ENCODE peak calls at places on chromosomes 11 and 22, in five cellular contexts. Y is A549, D is K562, J is HepG2, K is SK-N-SH. A is an unnamed sample.
A peak's percentile ranks its signal among the peaks of the same experiment; 100 is the strongest.

GRCh38 chr22:40203568-40203967 is 25.8 kb downstream of the TNRC6B start:
- DNase-seq in Y (no peak), D (no peak), J (no peak), K (no peak), A (no peak)

GRCh38 chr11:24298126-24298525 is 198.7 kb upstream of the LUZP2 start:
- DNase-seq in Y (no peak), D (no peak), J (no peak), K (no peak), A (no peak)

GRCh38 chr22:44661070-44661469 is 40.9 kb upstream of the PRR5 start:
- DNase-seq in Y (no peak), D (no peak), J (no peak), K (peak; percentile 2), A (no peak)

GRCh38 chr11:26766996-26767395 is 45.1 kb upstream of the SLC5A12 start:
- DNase-seq in Y (no peak), D (no peak), J (no peak), K (no peak), A (no peak)

GRCh38 chr11:18394928-18395734 is 768 bp downstream of the LDHA start:
- DNase-seq in Y (peak; percentile 17), D (peak; percentile 24), J (no peak), K (peak; percentile 30), A (peak; percentile 9)

GRCh38 chr11:126080206-126080941 is 17.7 kb upstream of the CDON start:
- DNase-seq in Y (peak; percentile 22), D (no peak), J (no peak), K (peak; percentile 72), A (no peak)

GRCh38 chr22:43188829-43189545 is 2.1 kb upstream of the TTLL12 start:
- DNase-seq in Y (no peak), D (no peak), J (peak; percentile 47), K (no peak), A (no peak)

GRCh38 chr11:32113200-32113599 is 22.3 kb downstream of the RCN1 start:
- DNase-seq in Y (no peak), D (no peak), J (no peak), K (no peak), A (no peak)

GRCh38 chr11:43984519-43985385 is 42.3 kb downstream of the C11orf96 start:
- DNase-seq in Y (peak; percentile 28), D (no peak), J (peak; percentile 80), K (no peak), A (no peak)

GRCh38 chr11:59176330-59176729 is 4.4 kb downstream of the DTX4 start:
- DNase-seq in Y (no peak), D (no peak), J (no peak), K (no peak), A (no peak)

GRCh38 chr11:46865340-46865739 is 19.3 kb upstream of the CKAP5 start:
- DNase-seq in Y (no peak), D (no peak), J (no peak), K (no peak), A (no peak)

GRCh38 chr11:107733518-107733917 is 21.7 kb upstream of the SLN start:
- DNase-seq in Y (no peak), D (no peak), J (no peak), K (no peak), A (no peak)

GRCh38 chr11:61090092-61090491 is 12.2 kb upstream of the CD5 start:
- DNase-seq in Y (no peak), D (no peak), J (no peak), K (no peak), A (no peak)

GRCh38 chr22:47123006-47123826 is 360.8 kb downstream of the TBC1D22A start:
- DNase-seq in Y (no peak), D (no peak), J (no peak), K (no peak), A (no peak)

GRCh38 chr11:79189604-79190003 is 251.2 kb downstream of the TENM4 start:
- DNase-seq in Y (no peak), D (no peak), J (no peak), K (no peak), A (no peak)

GRCh38 chr22:22058649-22059475 is 76.3 kb upstream of the TOP3B start:
- DNase-seq in Y (no peak), D (no peak), J (no peak), K (no peak), A (no peak)

GRCh38 chr22:22062306-22062793 is 79.8 kb upstream of the TOP3B start:
- DNase-seq in Y (no peak), D (no peak), J (no peak), K (no peak), A (no peak)

GRCh38 chr22:22061085-22062077 is 78.8 kb upstream of the TOP3B start:
- DNase-seq in Y (peak; percentile 6), D (no peak), J (peak; percentile 83), K (no peak), A (peak; percentile 95)

GRCh38 chr22:22059476-22060002 is 77.0 kb upstream of the TOP3B start:
- DNase-seq in Y (no peak), D (no peak), J (no peak), K (no peak), A (no peak)

DNA sequence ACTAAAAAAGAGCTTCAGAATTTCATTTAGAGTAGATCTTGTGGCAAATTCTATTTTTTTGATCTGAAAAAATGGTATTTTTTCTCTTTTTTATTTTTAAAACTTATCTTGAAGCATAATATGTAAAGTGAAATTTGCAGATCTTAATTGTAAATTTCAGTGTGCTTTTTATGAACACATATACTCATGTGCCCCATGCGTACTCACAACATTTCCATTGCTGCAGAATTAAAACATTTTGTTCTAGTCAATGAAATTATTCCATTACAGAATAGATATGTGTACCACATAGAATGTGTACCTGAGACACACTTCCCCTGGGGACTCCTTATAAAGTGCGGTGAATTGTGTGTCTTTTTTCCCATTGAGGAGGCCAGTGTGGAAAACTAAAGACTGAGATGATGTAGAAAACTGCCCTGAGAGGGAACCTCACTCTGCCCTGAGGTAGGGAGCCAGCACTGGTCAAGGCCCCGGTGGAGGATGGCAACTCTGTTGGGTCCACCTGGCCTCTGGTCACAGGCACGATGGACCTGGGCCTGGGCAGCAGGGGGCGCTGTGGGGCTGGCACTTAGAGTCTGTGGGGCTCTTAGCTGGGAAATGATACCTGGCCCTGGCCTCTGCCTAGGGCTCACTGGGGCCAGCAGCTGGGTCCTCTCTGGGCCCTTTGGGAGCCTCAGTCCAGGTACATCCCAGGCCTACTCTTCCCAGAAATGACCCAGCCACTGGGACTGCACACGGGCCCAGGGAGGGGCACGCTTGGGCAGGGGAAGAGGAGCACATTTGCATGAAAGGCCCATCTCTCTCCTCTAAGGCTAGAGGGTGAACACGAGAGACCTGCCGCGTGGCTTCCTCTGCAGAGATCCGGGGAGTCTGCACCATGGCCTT is 77.9 kb upstream of the TOP3B start:
- DNase-seq in Y (peak; percentile 40), D (peak; percentile 99), J (peak; percentile 40), K (peak; percentile 71), A (peak; percentile 64)
- H3K27ac ChIP-seq in Y (peak overlapping the region; percentile 50), D (no peak overlapping the region), J (peak overlapping the region; percentile 48), K (no peak overlapping the region), A (peak overlapping the region; percentile 96)

GRCh38 chr11:75809991-75810390 is 5.0 kb upstream of the UVRAG start:
- DNase-seq in Y (no peak), D (no peak), J (no peak), K (no peak), A (no peak)

GRCh38 chr11:75813126-75813525 is 1.9 kb upstream of the UVRAG start:
- DNase-seq in Y (no peak), D (no peak), J (no peak), K (no peak), A (no peak)

GRCh38 chr11:75811485-75811884 is 3.5 kb upstream of the UVRAG start:
- DNase-seq in Y (no peak), D (no peak), J (no peak), K (no peak), A (no peak)

GRCh38 chr11:75812542-75813040 is 2.4 kb upstream of the UVRAG start:
- DNase-seq in Y (no peak), D (no peak), J (peak; percentile 84), K (no peak), A (no peak)

DNA sequence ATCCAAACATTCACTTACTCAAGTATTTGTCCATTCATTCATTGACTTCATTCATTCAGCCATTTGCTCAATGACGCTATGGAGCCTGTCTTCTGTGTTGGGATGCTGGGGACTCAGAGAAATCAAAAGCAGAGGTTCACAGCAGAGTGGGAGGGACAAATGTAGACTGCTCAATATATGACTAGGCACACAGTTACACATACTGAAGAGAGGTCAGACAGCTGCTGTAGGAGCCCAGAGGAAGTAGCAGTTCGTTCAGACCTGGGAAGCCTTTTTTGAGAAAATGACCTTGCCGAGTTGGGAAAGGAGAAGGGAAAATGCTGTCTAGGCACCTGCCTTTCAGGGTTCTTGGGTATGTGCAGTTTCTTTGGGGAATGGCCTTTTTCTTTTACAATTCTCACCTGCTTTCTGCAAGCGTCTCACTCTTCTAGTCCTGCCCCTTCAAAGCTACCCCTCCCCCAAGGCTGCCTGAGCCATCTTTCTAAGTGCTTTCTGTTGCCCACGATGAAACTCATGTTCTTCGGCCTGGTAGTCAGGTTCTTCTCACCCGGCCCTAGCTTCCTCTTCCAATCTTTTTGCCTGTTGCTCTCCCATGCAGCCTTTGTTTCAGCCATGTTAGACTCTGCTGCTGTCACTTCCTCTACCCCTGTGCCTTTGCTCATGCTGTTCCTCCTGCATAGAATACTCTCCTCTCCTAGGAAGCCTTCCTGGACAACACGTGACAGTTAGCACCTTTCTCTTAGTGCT is 4.2 kb upstream of the UVRAG start:
- DNase-seq in Y (no peak), D (no peak), J (no peak), K (no peak), A (peak; percentile 62)
- TF ChIP-seq REST in Y (no peak), D (no peak), J (no peak), K (no peak), A (no peak)

GRCh38 chr11:62546244-62546936 is at the start of gene AHNAK:
- DNase-seq in Y (peak; percentile 67), D (peak; percentile 86), J (no peak), K (peak; percentile 87), A (peak; percentile 71)
- H3K4me3 ChIP-seq in Y (peak within 1 kb of the TSS; percentile 96), D (peak within 1 kb of the TSS; percentile 67), J (peak within 1 kb of the TSS; percentile 79), K (peak within 1 kb of the TSS; percentile 98), A (peak within 1 kb of the TSS; percentile 65)

GRCh38 chr11:35945137-35945518 is 1.3 kb downstream of the LDLRAD3 start:
- DNase-seq in Y (no peak), D (no peak), J (no peak), K (no peak), A (no peak)
- H3K27ac ChIP-seq in Y (peak overlapping the region; percentile 98), D (no peak overlapping the region), J (no peak overlapping the region), K (peak overlapping the region; percentile 25), A (no peak overlapping the region)

DNA sequence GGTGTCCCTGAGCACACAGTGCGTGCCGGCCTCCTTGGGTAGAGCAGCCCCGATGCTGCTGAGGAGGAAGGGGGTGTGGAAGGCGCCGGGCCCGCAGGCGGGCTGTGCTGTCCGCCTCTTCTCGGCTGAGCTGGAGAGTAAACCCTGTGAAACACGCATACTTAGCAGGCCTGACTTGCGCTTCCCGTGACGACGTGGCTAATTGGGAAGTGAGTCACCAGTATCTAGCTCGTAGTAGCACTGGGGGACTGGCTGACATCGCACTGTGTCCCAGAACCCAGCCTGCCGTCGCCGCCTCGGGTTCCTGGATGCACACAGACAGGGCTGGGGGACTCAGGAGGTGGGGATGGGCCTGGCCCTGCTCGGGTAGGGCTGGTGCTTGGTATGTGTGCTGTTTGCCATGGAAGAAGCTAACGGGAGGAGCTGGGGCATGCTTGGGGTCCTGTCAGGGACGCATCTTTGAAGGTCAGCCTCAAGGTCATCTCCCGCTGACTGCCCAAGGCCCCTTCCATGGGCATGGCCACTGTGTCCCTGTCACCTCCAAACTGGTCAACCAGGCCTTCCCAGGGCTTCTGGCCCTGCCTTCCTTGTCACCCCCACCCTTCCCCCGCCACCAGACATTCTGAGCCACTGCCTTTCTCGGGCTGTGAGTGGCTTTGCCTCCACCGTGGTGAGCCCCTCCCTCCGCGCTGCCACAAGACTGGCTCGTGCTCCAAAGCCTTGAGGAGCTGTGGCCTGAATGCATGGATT is 1327.0 kb downstream of the BRD1 start:
- DNase-seq in Y (no peak), D (no peak), J (no peak), K (no peak), A (no peak)
- TF ChIP-seq REST in Y (no peak), D (no peak), J (no peak), K (no peak), A (no peak)

A was measured in HL-60.